ENCODE peak calls at places on chromosomes 12 and 14, in four cellular contexts. One of them, this sample, is unnamed. For H3K4me1, the result is how much of the 10 kb centered on the place peaks cover.

GRCh38 chr14:99410019-99410418 is 70.6 kb downstream of the SETD3 start:
- DNase-seq in heart left ventricle: no peak
- DNase-seq in HCT116: no peak
- DNase-seq in A549: no peak
- DNase-seq in this sample: no peak

GRCh38 chr14:55957950-55958349 is 160.3 kb upstream of the PELI2 start:
- DNase-seq in heart left ventricle: no peak
- DNase-seq in HCT116: no peak
- DNase-seq in A549: no peak
- DNase-seq in this sample: peak

GRCh38 chr12:124927325-124928094 is 13.1 kb upstream of the UBC start:
- DNase-seq in heart left ventricle: peak
- DNase-seq in HCT116: peak
- DNase-seq in A549: peak
- DNase-seq in this sample: peak

GRCh38 chr12:77133566-77133965 is 68.2 kb upstream of the E2F7 start:
- DNase-seq in heart left ventricle: peak
- DNase-seq in HCT116: no peak
- DNase-seq in A549: peak
- DNase-seq in this sample: peak

GRCh38 chr12:121304306-121304705 is 7.8 kb upstream of the CAMKK2 start:
- DNase-seq in heart left ventricle: no peak
- DNase-seq in HCT116: no peak
- DNase-seq in A549: no peak
- DNase-seq in this sample: no peak

GRCh38 chr14:85024931-85025330 is 505.0 kb upstream of the FLRT2 start:
- DNase-seq in heart left ventricle: no peak
- DNase-seq in HCT116: no peak
- DNase-seq in A549: no peak
- DNase-seq in this sample: no peak

GRCh38 chr14:32010561-32011188 is 66.4 kb upstream of the ARHGAP5 start:
- DNase-seq in heart left ventricle: no peak
- DNase-seq in HCT116: peak
- DNase-seq in A549: peak
- DNase-seq in this sample: peak

GRCh38 chr12:80493466-80493865 is 49.4 kb downstream of the PTPRQ start:
- DNase-seq in heart left ventricle: no peak
- DNase-seq in HCT116: no peak
- DNase-seq in A549: no peak
- DNase-seq in this sample: no peak

GRCh38 chr12:113555226-113555625 is 83.6 kb upstream of the LHX5 start:
- DNase-seq in heart left ventricle: no peak
- DNase-seq in HCT116: no peak
- DNase-seq in A549: no peak
- DNase-seq in this sample: no peak

GRCh38 chr12:58479403-58479802 is 440.9 kb downstream of the LRIG3 start:
- DNase-seq in heart left ventricle: no peak
- DNase-seq in HCT116: no peak
- DNase-seq in A549: no peak
- DNase-seq in this sample: no peak

GRCh38 chr14:55581011-55581806 is 1.2 kb downstream of the KTN1 start:
- DNase-seq in heart left ventricle: peak
- DNase-seq in HCT116: no peak
- DNase-seq in A549: peak
- DNase-seq in this sample: peak

GRCh38 chr12:57240926-57241555 is 9.9 kb downstream of the STAC3 start:
- DNase-seq in heart left ventricle: no peak
- DNase-seq in HCT116: no peak
- DNase-seq in A549: peak
- DNase-seq in this sample: no peak

GRCh38 chr14:96579358-96579757 is 77.2 kb downstream of the PAPOLA start:
- DNase-seq in heart left ventricle: no peak
- DNase-seq in HCT116: no peak
- DNase-seq in A549: no peak
- DNase-seq in this sample: no peak

GRCh38 chr12:58364389-58365086 is 423.2 kb downstream of the ATP23 start:
- DNase-seq in heart left ventricle: no peak
- DNase-seq in HCT116: peak
- DNase-seq in A549: peak
- DNase-seq in this sample: peak

GRCh38 chr12:76464636-76465166 is 94.9 kb downstream of the OSBPL8 start:
- DNase-seq in heart left ventricle: no peak
- DNase-seq in HCT116: no peak
- DNase-seq in A549: no peak
- DNase-seq in this sample: peak

GRCh38 chr14:95547272-95547625 is 12.4 kb downstream of the GLRX5 start:
- DNase-seq in heart left ventricle: no peak
- DNase-seq in HCT116: no peak
- DNase-seq in A549: no peak
- DNase-seq in this sample: no peak

GRCh38 chr14:60508707-60509437 is at the start of gene SIX6:
- DNase-seq in heart left ventricle: no peak
- DNase-seq in HCT116: no peak
- DNase-seq in A549: no peak
- DNase-seq in this sample: peak

GRCh38 chr12:106673151-106673550 is 90.3 kb downstream of the RFX4 start:
- DNase-seq in heart left ventricle: no peak
- DNase-seq in HCT116: no peak
- DNase-seq in A549: no peak
- DNase-seq in this sample: no peak

GRCh38 chr14:61524211-61524806 is 171.0 kb upstream of the HIF1A start:
- DNase-seq in heart left ventricle: peak
- DNase-seq in HCT116: peak
- DNase-seq in A549: peak
- DNase-seq in this sample: peak

GRCh38 chr12:55708695-55709233 is 1.1 kb upstream of the ITGA7 start:
- DNase-seq in heart left ventricle: peak
- DNase-seq in HCT116: no peak
- DNase-seq in A549: no peak
- DNase-seq in this sample: no peak

GRCh38 chr12:57844725-57845477 is 1.6 kb downstream of the CTDSP2 start:
- DNase-seq in heart left ventricle: peak
- DNase-seq in HCT116: peak
- DNase-seq in A549: peak
- DNase-seq in this sample: peak

GRCh38 chr14:89775161-89775560 is 179.4 kb downstream of the EFCAB11 start:
- DNase-seq in heart left ventricle: no peak
- DNase-seq in HCT116: no peak
- DNase-seq in A549: no peak
- DNase-seq in this sample: no peak
- H3K4me1 ChIP-seq in heart left ventricle: under half
- H3K4me1 ChIP-seq in HCT116: under half
- H3K4me1 ChIP-seq in A549: under half
- H3K4me1 ChIP-seq in this sample: under half

GRCh38 chr14:68898248-68899032 is 80.7 kb downstream of the ACTN1 start:
- DNase-seq in heart left ventricle: no peak
- DNase-seq in HCT116: no peak
- DNase-seq in A549: no peak
- DNase-seq in this sample: no peak
- H3K27ac ChIP-seq in heart left ventricle: no peak
- H3K27ac ChIP-seq in HCT116: no peak
- H3K27ac ChIP-seq in A549: no peak
- H3K27ac ChIP-seq in this sample: no peak

GRCh38 chr14:102591372-102591943 is 991 bp upstream of the RCOR1 start:
- DNase-seq in heart left ventricle: peak
- DNase-seq in HCT116: no peak
- DNase-seq in A549: peak
- DNase-seq in this sample: peak

GRCh38 chr14:102591944-102592772 is at the start of gene RCOR1:
- DNase-seq in heart left ventricle: peak
- DNase-seq in HCT116: peak
- DNase-seq in A549: peak
- DNase-seq in this sample: peak

GRCh38 chr14:102593841-102594170 is 1.4 kb downstream of the RCOR1 start:
- DNase-seq in heart left ventricle: no peak
- DNase-seq in HCT116: no peak
- DNase-seq in A549: no peak
- DNase-seq in this sample: peak

GRCh38 chr14:102594514-102595175 is 2.2 kb downstream of the RCOR1 start:
- DNase-seq in heart left ventricle: peak
- DNase-seq in HCT116: peak
- DNase-seq in A549: peak
- DNase-seq in this sample: peak

GRCh38 chr14:102592969-102593840 is 756 bp downstream of the RCOR1 start:
- DNase-seq in heart left ventricle: peak
- DNase-seq in HCT116: no peak
- DNase-seq in A549: peak
- DNase-seq in this sample: no peak
- TF ChIP-seq CTCF in heart left ventricle: peak
- TF ChIP-seq CTCF in HCT116: no peak
- TF ChIP-seq CTCF in A549: peak
- TF ChIP-seq CTCF in this sample: peak

DNA sequence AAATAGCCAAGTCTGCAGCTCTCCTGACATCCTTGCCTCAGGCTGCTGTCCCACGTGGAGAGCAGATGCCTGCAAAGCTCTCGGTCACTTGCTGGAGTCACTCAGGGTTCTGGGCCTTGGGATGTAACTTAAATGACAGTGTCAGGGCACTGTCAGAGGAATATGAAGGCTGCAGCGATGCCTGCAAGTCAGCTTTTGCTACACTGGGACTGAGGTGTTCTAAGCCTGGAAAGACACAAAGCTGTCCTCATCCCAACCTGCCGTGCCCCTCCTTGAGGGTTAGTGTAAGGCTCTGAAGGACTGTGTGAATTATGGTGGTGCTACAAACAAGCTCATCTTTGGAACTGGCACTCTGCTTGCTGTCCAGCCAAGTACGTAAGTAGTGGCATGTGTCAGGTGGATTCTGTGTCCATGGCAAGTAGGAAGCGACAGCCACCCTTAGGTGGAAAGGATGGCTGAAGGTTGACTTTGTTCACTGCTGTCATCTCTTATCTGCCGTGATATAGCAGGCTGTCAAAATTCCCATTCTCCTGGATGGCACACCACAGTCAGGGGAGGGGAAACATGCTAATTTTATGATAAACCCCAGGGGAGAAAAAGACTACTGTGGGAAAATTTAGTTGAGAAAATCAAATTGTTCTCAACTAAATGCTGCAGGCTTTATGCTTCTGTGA is 79.9 kb downstream of the DAD1 start:
- DNase-seq in heart left ventricle: no peak
- DNase-seq in HCT116: no peak
- DNase-seq in A549: no peak
- DNase-seq in this sample: no peak
- H3K4me1 ChIP-seq in heart left ventricle: under half
- H3K4me1 ChIP-seq in HCT116: under half
- H3K4me1 ChIP-seq in A549: under half
- H3K4me1 ChIP-seq in this sample: under half

DNA sequence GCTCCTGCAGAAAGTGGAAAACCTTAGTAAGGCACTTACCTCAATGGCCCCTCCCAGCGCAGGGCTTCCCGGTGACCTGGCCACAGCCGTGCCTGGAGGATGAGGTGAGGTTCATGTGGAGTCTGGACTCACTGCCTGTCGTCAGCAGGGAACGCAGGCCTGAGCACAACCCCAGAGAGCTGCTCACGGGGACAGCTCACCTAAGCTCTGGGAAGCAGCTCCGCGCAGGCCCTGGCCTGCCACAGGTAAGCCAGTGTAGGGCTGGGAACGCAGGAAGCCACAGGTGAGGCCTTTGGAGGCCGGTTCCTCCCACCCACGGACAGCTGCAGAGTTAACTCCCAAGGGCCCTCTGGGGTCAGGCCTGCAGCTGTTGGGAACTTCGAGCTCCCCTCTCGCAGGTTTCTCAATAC is 32.8 kb downstream of the ANAPC7 start:
- DNase-seq in heart left ventricle: no peak
- DNase-seq in HCT116: no peak
- DNase-seq in A549: no peak
- DNase-seq in this sample: no peak
- H3K27ac ChIP-seq in heart left ventricle: no peak
- H3K27ac ChIP-seq in HCT116: no peak
- H3K27ac ChIP-seq in A549: no peak
- H3K27ac ChIP-seq in this sample: no peak

DNA sequence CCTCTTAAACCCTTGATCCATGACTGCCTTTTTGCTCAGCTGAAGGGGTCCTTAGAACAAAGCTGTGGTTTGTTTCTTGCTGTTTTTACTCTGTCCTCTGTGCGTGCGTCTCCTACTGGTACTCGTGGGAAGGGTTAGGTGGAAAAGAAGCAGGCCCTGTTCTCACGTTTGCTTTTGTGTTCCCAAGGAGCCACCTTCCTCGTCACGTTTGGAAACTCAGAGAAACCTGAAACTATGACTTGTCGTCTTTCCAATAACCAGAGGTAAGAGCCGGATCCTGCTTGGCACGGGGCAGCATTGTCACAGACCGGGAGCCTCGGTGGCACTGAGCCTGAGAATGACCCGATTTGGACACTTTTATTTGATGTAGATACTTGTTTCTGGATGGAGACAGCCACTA is 13.1 kb downstream of the ZFYVE21 start:
- DNase-seq in heart left ventricle: no peak
- DNase-seq in HCT116: no peak
- DNase-seq in A549: no peak
- DNase-seq in this sample: no peak
- TF ChIP-seq CTCF in heart left ventricle: no peak
- TF ChIP-seq CTCF in HCT116: no peak
- TF ChIP-seq CTCF in A549: no peak
- TF ChIP-seq CTCF in this sample: no peak

GRCh38 chr12:1833596-1834028 is 13.2 kb downstream of the LRTM2 start:
- DNase-seq in heart left ventricle: no peak
- DNase-seq in HCT116: no peak
- DNase-seq in A549: no peak
- DNase-seq in this sample: no peak
- H3K4me1 ChIP-seq in heart left ventricle: under half
- H3K4me1 ChIP-seq in HCT116: under half
- H3K4me1 ChIP-seq in A549: under half
- H3K4me1 ChIP-seq in this sample: under half